ENCODE peak calls at places on chromosomes 3 and 15, in six cellular contexts. W is body of pancreas; G is CD8-positive, alpha-beta memory T cell; Q is psoas muscle; N is NT2/D1; S is fibroblast of mammary gland. T is an unnamed sample.

GRCh38 chr3:184077881-184078280 is 19.0 kb upstream of the HTR3E start:
- DNase-seq in W (no peak), S (no peak), N (peak), Q (no peak), G (no peak), T (no peak)

GRCh38 chr3:196778755-196779154 is 39.1 kb downstream of the PAK2 start:
- DNase-seq in N (no peak), Q (no peak), G (no peak), S (peak), W (no peak), T (no peak)

GRCh38 chr3:19267040-19267439 is 118.7 kb downstream of the KCNH8 start:
- DNase-seq in Q (no peak), N (peak), S (no peak), G (no peak), W (no peak), T (no peak)

GRCh38 chr3:123044981-123045763 is 17.6 kb upstream of the SEMA5B start:
- DNase-seq in W (no peak), N (no peak), Q (no peak), G (no peak), S (no peak), T (no peak)

GRCh38 chr3:24793896-24794295 is 299.2 kb upstream of the THRB start:
- DNase-seq in N (no peak), Q (no peak), S (no peak), W (no peak), G (no peak), T (no peak)

GRCh38 chr15:44064706-44065105 is 130.4 kb downstream of the FRMD5 start:
- DNase-seq in G (no peak), W (no peak), N (no peak), Q (no peak), S (peak), T (no peak)

GRCh38 chr15:58924326-58924725 is 9.2 kb downstream of the SLTM start:
- DNase-seq in W (no peak), Q (no peak), S (peak), G (no peak), N (no peak), T (no peak)

GRCh38 chr3:117793684-117794304 is 1084.2 kb downstream of the TUSC7 start:
- DNase-seq in N (no peak), S (peak), G (no peak), W (no peak), Q (no peak), T (no peak)

GRCh38 chr15:39031596-39031995 is 467.0 kb upstream of the RASGRP1 start:
- DNase-seq in G (no peak), S (no peak), N (no peak), Q (no peak), W (no peak), T (no peak)

GRCh38 chr3:24683511-24684384 is 189.1 kb upstream of the THRB start:
- DNase-seq in G (no peak), Q (no peak), S (peak), N (no peak), W (no peak), T (no peak)

GRCh38 chr3:148955544-148956346 is 35.6 kb upstream of the GYG1 start:
- DNase-seq in W (peak), G (peak), N (peak), Q (peak), S (peak), T (peak)

GRCh38 chr15:43998607-43999006 is 171.8 kb downstream of the WDR76 start:
- DNase-seq in N (no peak), Q (no peak), S (peak), G (no peak), W (peak), T (no peak)

GRCh38 chr3:52780298-52780585 is 2.8 kb downstream of the ITIH1 start:
- DNase-seq in S (no peak), Q (no peak), G (no peak), N (no peak), W (no peak), T (no peak)

GRCh38 chr3:137988982-137989381 is 21.0 kb upstream of the CLDN18 start:
- DNase-seq in G (no peak), S (no peak), W (no peak), Q (no peak), N (no peak), T (no peak)

GRCh38 chr3:39148116-39149058 is 5.0 kb downstream of the CSRNP1 start:
- DNase-seq in G (peak), S (peak), Q (no peak), W (no peak), N (no peak), T (peak)

GRCh38 chr15:29854413-29854812 is 32.1 kb upstream of the TJP1 start:
- DNase-seq in Q (no peak), W (no peak), G (no peak), N (no peak), S (no peak), T (no peak)

GRCh38 chr3:196997311-196997710 is 28.7 kb upstream of the PIGZ start:
- DNase-seq in W (no peak), Q (peak), N (no peak), S (no peak), G (no peak), T (no peak)

GRCh38 chr15:70480196-70480856 is 283.0 kb downstream of the UACA start:
- DNase-seq in N (no peak), W (no peak), Q (no peak), G (peak), S (no peak), T (no peak)

GRCh38 chr3:147384210-147385058 is 21.9 kb downstream of the ZIC4 start:
- DNase-seq in W (no peak), Q (no peak), S (no peak), N (no peak), G (no peak), T (no peak)

GRCh38 chr15:78212546-78213424 is 21.6 kb downstream of the ACSBG1 start:
- DNase-seq in Q (peak), W (peak), N (no peak), S (peak), G (no peak), T (no peak)

GRCh38 chr3:156825795-156826143 is 384 bp upstream of the LEKR1 start:
- DNase-seq in W (no peak), Q (no peak), S (no peak), N (no peak), G (no peak), T (no peak)

GRCh38 chr3:71304684-71305083 is 278.8 kb downstream of the FOXP1 start:
- DNase-seq in Q (no peak), G (no peak), S (peak), N (no peak), W (peak), T (no peak)

GRCh38 chr15:83289160-83289559 is 4.7 kb upstream of the BNC1 start:
- DNase-seq in Q (no peak), N (no peak), S (peak), G (no peak), W (no peak), T (no peak)

GRCh38 chr15:93173369-93173768 is 84.4 kb upstream of the RGMA start:
- DNase-seq in S (peak), W (no peak), N (no peak), G (no peak), Q (no peak), T (no peak)

GRCh38 chr3:193869221-193870201 is 266.4 kb upstream of the HES1 start:
- DNase-seq in G (no peak), N (peak), W (no peak), Q (no peak), S (peak), T (no peak)

GRCh38 chr3:40192628-40193027 is 116.9 kb upstream of the EIF1B start:
- DNase-seq in Q (no peak), N (no peak), W (no peak), G (no peak), S (no peak), T (no peak)

GRCh38 chr3:105274958-105275357 is 91.8 kb upstream of the ALCAM start:
- DNase-seq in S (peak), N (no peak), Q (no peak), W (no peak), G (no peak), T (no peak)

GRCh38 chr3:105647047-105647446 is 221.8 kb downstream of the CBLB start:
- DNase-seq in Q (no peak), G (no peak), N (no peak), W (no peak), S (peak), T (no peak)

GRCh38 chr3:124032351-124032880 is 40.5 kb upstream of the ROPN1 start:
- DNase-seq in W (peak), N (no peak), Q (peak), S (peak), G (no peak), T (peak)

GRCh38 chr15:37926136-37926535 is 8.3 kb upstream of the TMCO5A start:
- DNase-seq in N (no peak), S (no peak), G (no peak), W (no peak), Q (no peak), T (no peak)

GRCh38 chr15:50247819-50248650 is 17.5 kb downstream of the HDC start:
- DNase-seq in N (no peak), S (no peak), G (peak), Q (no peak), W (no peak), T (no peak)

GRCh38 chr3:43689766-43690399 is 855 bp upstream of the ABHD5 start:
- DNase-seq in N (no peak), G (no peak), S (no peak), W (no peak), Q (no peak), T (no peak)

GRCh38 chr3:127455541-127456450 is 134.7 kb downstream of the TPRA1 start:
- DNase-seq in N (peak), Q (peak), S (peak), W (peak), G (peak), T (peak)
- H3K4me3 ChIP-seq in N (peak), Q (peak), S (peak), W (no peak), G (no peak), T (peak)

GRCh38 chr3:4846529-4846928 is 132.7 kb upstream of the BHLHE40 start:
- DNase-seq in Q (no peak), N (no peak), W (no peak), S (no peak), G (no peak), T (no peak)
- H3K4me3 ChIP-seq in Q (no peak), N (no peak), W (no peak), S (no peak), G (no peak), T (no peak)

GRCh38 chr3:4987374-4988296 is 8.4 kb downstream of the BHLHE40 start:
- DNase-seq in N (no peak), G (no peak), S (no peak), Q (no peak), W (no peak), T (no peak)

GRCh38 chr3:4985330-4986174 is 6.3 kb downstream of the BHLHE40 start:
- DNase-seq in G (no peak), S (peak), Q (no peak), W (peak), N (no peak), T (peak)

GRCh38 chr3:4986611-4987373 is 7.6 kb downstream of the BHLHE40 start:
- DNase-seq in G (peak), Q (peak), S (peak), W (peak), N (peak), T (peak)

GRCh38 chr3:4984511-4984864 is 5.3 kb downstream of the BHLHE40 start:
- DNase-seq in S (no peak), W (no peak), Q (no peak), G (no peak), N (no peak), T (no peak)

DNA sequence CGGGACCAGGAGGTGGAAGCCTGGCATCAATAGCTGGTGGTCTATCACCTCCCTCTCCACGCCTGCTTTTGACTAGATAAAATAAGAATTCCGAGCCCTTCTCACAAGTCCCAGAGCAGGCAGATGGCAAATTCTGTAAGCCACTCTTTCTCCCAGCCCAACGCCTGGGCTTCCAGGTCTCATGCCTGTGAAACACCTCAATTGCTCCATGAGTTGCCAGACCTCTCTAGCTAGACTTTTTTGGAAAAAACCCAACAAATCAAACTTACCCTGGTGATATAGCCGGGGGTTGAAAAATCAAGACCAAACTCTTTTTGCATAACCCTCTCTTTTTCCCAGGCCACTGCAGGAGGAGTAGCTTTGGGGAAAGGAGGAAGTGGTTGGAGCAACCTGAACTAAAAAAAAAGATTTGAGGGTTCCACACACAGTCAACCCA is 7.0 kb downstream of the BHLHE40 start:
- DNase-seq in N (no peak), Q (no peak), S (peak), G (no peak), W (no peak), T (no peak)
- H3K4me3 ChIP-seq in N (no peak), Q (peak), S (peak), G (peak), W (no peak), T (peak)

GRCh38 chr3:45167011-45167911 is 21.1 kb upstream of the CDCP1 start:
- DNase-seq in N (peak), W (peak), Q (peak), S (peak), G (peak), T (no peak)
- H3K4me3 ChIP-seq in N (no peak), W (no peak), Q (no peak), S (no peak), G (peak), T (no peak)

GRCh38 chr3:141444586-141445285 is 42.1 kb upstream of the RASA2 start:
- DNase-seq in N (no peak), Q (no peak), S (no peak), W (no peak), G (no peak), T (no peak)

GRCh38 chr3:141442421-141442820 is 44.4 kb upstream of the RASA2 start:
- DNase-seq in W (no peak), N (no peak), Q (no peak), G (no peak), S (no peak), T (no peak)

GRCh38 chr3:141441381-141442365 is 45.2 kb upstream of the RASA2 start:
- DNase-seq in W (peak), N (peak), G (peak), S (peak), Q (peak), T (peak)

GRCh38 chr3:141440942-141441341 is 45.9 kb upstream of the RASA2 start:
- DNase-seq in N (no peak), W (no peak), Q (no peak), G (no peak), S (no peak), T (no peak)

DNA sequence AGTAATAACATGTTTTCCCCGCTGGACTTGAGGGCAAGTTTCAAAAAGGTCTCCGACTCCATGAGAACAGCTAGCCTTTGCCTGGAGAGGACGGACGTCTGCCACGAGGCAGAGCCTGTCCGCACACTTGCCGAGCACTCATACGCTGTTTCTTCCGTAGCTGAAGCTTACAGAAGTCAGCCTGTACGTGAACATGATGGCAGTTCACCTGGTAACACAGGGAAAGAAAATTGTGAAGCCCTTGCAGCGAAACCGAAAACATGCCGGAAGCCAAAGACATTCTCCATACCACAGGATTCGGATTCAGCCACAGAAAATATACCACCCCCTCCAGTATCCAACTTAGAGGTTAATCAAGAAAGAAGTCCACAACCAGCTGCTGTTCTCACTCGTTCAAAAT is 43.9 kb upstream of the RASA2 start:
- DNase-seq in Q (no peak), G (no peak), N (no peak), W (no peak), S (no peak), T (no peak)
- H3K4me3 ChIP-seq in Q (no peak), G (no peak), N (no peak), W (no peak), S (no peak), T (no peak)

GRCh38 chr3:159559771-159560170 is 428.9 kb upstream of the IL12A start:
- DNase-seq in S (no peak), G (no peak), Q (no peak), W (no peak), N (no peak), T (no peak)

GRCh38 chr3:159565313-159565712 is 423.3 kb upstream of the IL12A start:
- DNase-seq in W (no peak), S (no peak), G (no peak), Q (no peak), N (no peak), T (no peak)

GRCh38 chr3:159560214-159561004 is 428.2 kb upstream of the IL12A start:
- DNase-seq in G (no peak), N (peak), W (no peak), Q (no peak), S (no peak), T (no peak)
- H3K4me3 ChIP-seq in G (no peak), N (no peak), W (no peak), Q (no peak), S (no peak), T (no peak)

GRCh38 chr3:181252626-181253025 is 263.1 kb upstream of the DNAJC19 start:
- DNase-seq in Q (no peak), G (no peak), N (no peak), S (no peak), W (no peak), T (no peak)

GRCh38 chr3:181250714-181251113 is 261.2 kb upstream of the DNAJC19 start:
- DNase-seq in G (no peak), S (no peak), N (no peak), W (no peak), Q (no peak), T (no peak)

GRCh38 chr3:181253796-181254195 is 264.3 kb upstream of the DNAJC19 start:
- DNase-seq in W (no peak), Q (no peak), S (no peak), G (no peak), N (no peak), T (no peak)
- H3K4me3 ChIP-seq in W (no peak), Q (no peak), S (no peak), G (no peak), N (no peak), T (no peak)